ENCODE peak calls at places on chromosomes 6 and 20, in eight cellular contexts. L is mucosa of descending colon; I is cardiac fibroblast; W is heart left ventricle; R is left cardiac atrium; B is activated naive CD8-positive, alpha-beta T cell treated with anti-CD3 and anti-CD28 coated beads, Interleukin-2, amount 50 U/mL, for 24 hours; D is T-helper 2 cell; G is hippocampal formation. N is an unnamed sample.

GRCh38 chr20:1825492-1825891 is 69.7 kb upstream of the SIRPA start:
- DNase-seq in R (no peak), B (no peak), G (no peak), L (no peak), W (no peak), D (no peak), I (peak; percentile 91), N (peak; percentile 80)

GRCh38 chr20:21505810-21506530 is 7.9 kb downstream of the NKX2-2 start:
- DNase-seq in B (peak; percentile 80), I (peak; percentile 55), D (peak; percentile 57), G (peak; percentile 66), R (peak; percentile 53), L (peak; percentile 74), W (no peak), N (peak; percentile 47)

GRCh38 chr6:120764312-120764711 is 570.0 kb downstream of the TBC1D32 start:
- DNase-seq in L (no peak), R (no peak), B (no peak), G (no peak), W (no peak), I (no peak), D (no peak), N (no peak)

GRCh38 chr20:16368645-16369292 is 204.5 kb downstream of the KIF16B start:
- DNase-seq in I (peak; percentile 53), D (no peak), W (no peak), G (no peak), R (no peak), L (no peak), B (no peak), N (peak; percentile 80)

GRCh38 chr20:13772529-13772928 is 12.2 kb downstream of the ESF1 start:
- DNase-seq in D (no peak), G (no peak), I (peak; percentile 44), L (no peak), B (no peak), R (no peak), W (no peak), N (peak; percentile 29)

GRCh38 chr20:57142667-57143066 is 123.8 kb downstream of the BMP7 start:
- DNase-seq in I (no peak), W (no peak), R (no peak), B (no peak), G (peak; percentile 27), D (no peak), L (no peak), N (no peak)

GRCh38 chr6:6721606-6722005 is 133.1 kb downstream of the LY86 start:
- DNase-seq in D (no peak), W (no peak), L (peak; percentile 41), R (no peak), B (no peak), G (no peak), I (no peak), N (no peak)

GRCh38 chr6:148451690-148452089 is 109.1 kb downstream of the SASH1 start:
- DNase-seq in W (no peak), D (no peak), I (peak; percentile 34), B (peak; percentile 16), G (no peak), L (no peak), R (no peak), N (peak; percentile 31)

GRCh38 chr6:12148317-12148801 is 136.2 kb downstream of the HIVEP1 start:
- DNase-seq in I (peak; percentile 66), W (no peak), B (no peak), R (no peak), D (no peak), L (no peak), G (no peak), N (peak; percentile 77)

GRCh38 chr6:70686548-70687133 is 19.0 kb downstream of the SMAP1 start:
- DNase-seq in D (no peak), L (no peak), W (no peak), B (no peak), R (no peak), G (no peak), I (peak; percentile 66), N (peak; percentile 69)

GRCh38 chr20:54275359-54276108 is 67.6 kb downstream of the PFDN4 start:
- DNase-seq in L (no peak), D (no peak), R (no peak), B (no peak), I (no peak), W (no peak), G (no peak), N (no peak)

GRCh38 chr6:25315194-25315593 is 36.0 kb downstream of the CARMIL1 start:
- DNase-seq in B (no peak), G (no peak), D (no peak), W (no peak), R (no peak), I (no peak), L (no peak), N (no peak)

GRCh38 chr6:87899499-87900147 is 148.0 kb upstream of the SPACA1 start:
- DNase-seq in D (no peak), R (no peak), I (no peak), B (no peak), G (no peak), L (no peak), W (no peak), N (no peak)

N was measured in choroid plexus epithelial cell.